ENCODE peak calls at places on chromosome 11, in five cellular contexts. R is lower leg skin, L is left cardiac atrium, T is astrocyte of the cerebellum, B is LoVo. G is an unnamed sample.

GRCh38 chr11:69241844-69242582 is 51.9 kb upstream of the MYEOV start:
- DNase-seq in L (no peak), R (no peak), B (no peak), T (no peak), G (no peak)

GRCh38 chr11:34329876-34330275 is 27.9 kb downstream of the ABTB2 start:
- DNase-seq in B (no peak), T (no peak), L (no peak), R (no peak), G (no peak)

GRCh38 chr11:32153747-32154146 is 62.9 kb downstream of the RCN1 start:
- DNase-seq in R (no peak), L (no peak), B (no peak), T (no peak), G (no peak)

GRCh38 chr11:7020183-7020917 is at the start of the genes NLRP14 and ZNF214:
- DNase-seq in L (peak; percentile 95), R (peak; percentile 82), T (peak; percentile 76), B (peak; percentile 94), G (peak; percentile 93)

GRCh38 chr11:2778630-2779498 is 79.1 kb upstream of the KCNQ1OT1 start:
- DNase-seq in T (no peak), B (no peak), R (peak; percentile 65), L (peak; percentile 81), G (peak; percentile 77)

GRCh38 chr11:972812-973211 is 47.1 kb downstream of the AP2A2 start:
- DNase-seq in R (no peak), T (no peak), L (no peak), B (no peak), G (no peak)

GRCh38 chr11:74989269-74989655 is 529 bp downstream of the NEU3 start:
- DNase-seq in R (no peak), T (no peak), L (no peak), B (no peak), G (no peak)

GRCh38 chr11:65927904-65928397 is 8.7 kb downstream of the DRAP1 start:
- DNase-seq in B (no peak), R (no peak), T (no peak), L (no peak), G (no peak)

GRCh38 chr11:125274309-125274708 is 109.8 kb downstream of the PKNOX2 start:
- DNase-seq in T (no peak), R (no peak), L (no peak), B (no peak), G (no peak)

G was measured in uterus.